ENCODE peak calls at places on chromosomes 3 and 15, in four cellular contexts. One of them, this sample, is unnamed. For H3K4me1, the result is how much of the 10 kb centered on the place peaks cover.

GRCh38 chr15:70670680-70671079 is 92.7 kb downstream of the UACA start:
- DNase-seq in GM23248: peak
- DNase-seq in HCT116: no peak
- DNase-seq in neural progenitor cell: no peak
- DNase-seq in this sample: peak

GRCh38 chr3:156551261-156551660 is 3.7 kb downstream of the SSR3 start:
- DNase-seq in GM23248: peak
- DNase-seq in HCT116: no peak
- DNase-seq in neural progenitor cell: no peak
- DNase-seq in this sample: no peak

GRCh38 chr3:43090238-43090637 is 15.6 kb downstream of the POMGNT2 start:
- DNase-seq in GM23248: no peak
- DNase-seq in HCT116: no peak
- DNase-seq in neural progenitor cell: no peak
- DNase-seq in this sample: no peak

GRCh38 chr3:110454066-110454465 is 617.5 kb upstream of the NECTIN3 start:
- DNase-seq in GM23248: no peak
- DNase-seq in HCT116: no peak
- DNase-seq in neural progenitor cell: no peak
- DNase-seq in this sample: no peak

GRCh38 chr3:94524102-94524922 is 461.5 kb downstream of the NSUN3 start:
- DNase-seq in GM23248: no peak
- DNase-seq in HCT116: no peak
- DNase-seq in neural progenitor cell: peak
- DNase-seq in this sample: no peak

GRCh38 chr3:184733971-184734608 is 22.2 kb upstream of the MAGEF1 start:
- DNase-seq in GM23248: no peak
- DNase-seq in HCT116: no peak
- DNase-seq in neural progenitor cell: no peak
- DNase-seq in this sample: no peak

GRCh38 chr15:99979371-99979770 is 246.1 kb upstream of the LYSMD4 start:
- DNase-seq in GM23248: no peak
- DNase-seq in HCT116: no peak
- DNase-seq in neural progenitor cell: no peak
- DNase-seq in this sample: no peak

GRCh38 chr15:80450811-80451321 is 46.7 kb downstream of the ARNT2 start:
- DNase-seq in GM23248: no peak
- DNase-seq in HCT116: no peak
- DNase-seq in neural progenitor cell: peak
- DNase-seq in this sample: no peak

GRCh38 chr15:58260186-58260910 is 122.2 kb downstream of the AQP9 start:
- DNase-seq in GM23248: peak
- DNase-seq in HCT116: no peak
- DNase-seq in neural progenitor cell: no peak
- DNase-seq in this sample: no peak

GRCh38 chr15:78177447-78177873 is 28.3 kb downstream of the IDH3A start:
- DNase-seq in GM23248: peak
- DNase-seq in HCT116: peak
- DNase-seq in neural progenitor cell: peak
- DNase-seq in this sample: peak

GRCh38 chr3:155398046-155398445 is 104.6 kb upstream of the STRIT1 start:
- DNase-seq in GM23248: peak
- DNase-seq in HCT116: no peak
- DNase-seq in neural progenitor cell: no peak
- DNase-seq in this sample: no peak

GRCh38 chr3:10142707-10143560 is 1.4 kb downstream of the VHL start:
- DNase-seq in GM23248: peak
- DNase-seq in HCT116: no peak
- DNase-seq in neural progenitor cell: no peak
- DNase-seq in this sample: peak

GRCh38 chr3:119360736-119361462 is 66.7 kb downstream of the ARHGAP31 start:
- DNase-seq in GM23248: no peak
- DNase-seq in HCT116: no peak
- DNase-seq in neural progenitor cell: no peak
- DNase-seq in this sample: no peak

GRCh38 chr15:95369202-95369601 is 961.3 kb upstream of the NR2F2 start:
- DNase-seq in GM23248: no peak
- DNase-seq in HCT116: no peak
- DNase-seq in neural progenitor cell: no peak
- DNase-seq in this sample: no peak

GRCh38 chr15:95368211-95368610 is 962.3 kb upstream of the NR2F2 start:
- DNase-seq in GM23248: no peak
- DNase-seq in HCT116: no peak
- DNase-seq in neural progenitor cell: no peak
- DNase-seq in this sample: no peak

GRCh38 chr15:95377251-95377852 is 953.1 kb upstream of the NR2F2 start:
- DNase-seq in GM23248: no peak
- DNase-seq in HCT116: no peak
- DNase-seq in neural progenitor cell: no peak
- DNase-seq in this sample: no peak

GRCh38 chr15:95375281-95375680 is 955.2 kb upstream of the NR2F2 start:
- DNase-seq in GM23248: no peak
- DNase-seq in HCT116: no peak
- DNase-seq in neural progenitor cell: no peak
- DNase-seq in this sample: no peak

DNA sequence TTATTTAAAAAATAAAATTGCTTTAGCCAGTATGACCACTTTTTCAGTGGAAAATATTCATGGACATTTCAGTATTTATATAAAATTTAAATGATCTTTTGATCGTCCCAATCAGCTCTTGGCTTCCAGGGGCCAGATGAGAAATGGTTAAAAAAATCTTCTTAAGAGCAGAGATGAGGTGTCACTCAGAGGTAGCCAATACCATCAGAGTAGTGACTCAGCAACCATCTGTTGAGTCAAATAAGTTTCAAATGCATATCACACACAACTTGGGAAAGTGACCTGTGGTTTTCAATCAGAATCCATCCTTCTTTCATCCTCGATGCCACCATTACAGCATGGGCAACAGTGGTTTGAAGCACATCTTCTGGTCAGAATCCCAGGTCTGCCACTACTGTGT is 958.8 kb upstream of the NR2F2 start:
- DNase-seq in GM23248: peak
- DNase-seq in HCT116: no peak
- DNase-seq in neural progenitor cell: no peak
- DNase-seq in this sample: peak
- TF ChIP-seq EZH2phosphoT487 in GM23248: no peak
- TF ChIP-seq EZH2phosphoT487 in HCT116: no peak
- TF ChIP-seq EZH2phosphoT487 in neural progenitor cell: no peak
- TF ChIP-seq EZH2phosphoT487 in this sample: no peak

GRCh38 chr3:71542548-71543370 is 40.8 kb downstream of the FOXP1 start:
- DNase-seq in GM23248: peak
- DNase-seq in HCT116: no peak
- DNase-seq in neural progenitor cell: no peak
- DNase-seq in this sample: peak
- H3K4me1 ChIP-seq in GM23248: under half
- H3K4me1 ChIP-seq in HCT116: under half
- H3K4me1 ChIP-seq in neural progenitor cell: under half
- H3K4me1 ChIP-seq in this sample: under half

DNA sequence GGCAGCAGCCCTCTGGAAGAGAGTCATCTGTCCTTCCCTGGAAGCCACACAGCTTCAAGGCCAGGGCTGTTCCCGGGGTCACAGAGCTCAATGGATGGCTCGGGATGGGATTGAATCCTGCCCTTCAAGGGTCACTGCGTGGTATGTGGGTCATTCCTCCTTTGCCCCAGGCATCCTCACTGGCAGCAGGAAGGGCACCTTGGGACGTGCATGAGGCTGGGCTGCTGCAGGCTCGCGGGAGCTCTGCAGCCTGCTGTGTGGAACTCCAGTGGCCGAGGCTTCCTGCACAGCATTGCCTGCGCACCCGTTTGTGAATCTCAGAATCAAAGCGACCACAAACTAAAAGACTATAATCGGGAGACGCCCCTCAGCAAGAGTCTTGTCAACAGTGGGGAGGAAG is 60.7 kb downstream of the PCSK6 start:
- DNase-seq in GM23248: no peak
- DNase-seq in HCT116: no peak
- DNase-seq in neural progenitor cell: no peak
- DNase-seq in this sample: no peak
- TF ChIP-seq EZH2phosphoT487 in GM23248: no peak
- TF ChIP-seq EZH2phosphoT487 in HCT116: no peak
- TF ChIP-seq EZH2phosphoT487 in neural progenitor cell: no peak
- TF ChIP-seq EZH2phosphoT487 in this sample: no peak

DNA sequence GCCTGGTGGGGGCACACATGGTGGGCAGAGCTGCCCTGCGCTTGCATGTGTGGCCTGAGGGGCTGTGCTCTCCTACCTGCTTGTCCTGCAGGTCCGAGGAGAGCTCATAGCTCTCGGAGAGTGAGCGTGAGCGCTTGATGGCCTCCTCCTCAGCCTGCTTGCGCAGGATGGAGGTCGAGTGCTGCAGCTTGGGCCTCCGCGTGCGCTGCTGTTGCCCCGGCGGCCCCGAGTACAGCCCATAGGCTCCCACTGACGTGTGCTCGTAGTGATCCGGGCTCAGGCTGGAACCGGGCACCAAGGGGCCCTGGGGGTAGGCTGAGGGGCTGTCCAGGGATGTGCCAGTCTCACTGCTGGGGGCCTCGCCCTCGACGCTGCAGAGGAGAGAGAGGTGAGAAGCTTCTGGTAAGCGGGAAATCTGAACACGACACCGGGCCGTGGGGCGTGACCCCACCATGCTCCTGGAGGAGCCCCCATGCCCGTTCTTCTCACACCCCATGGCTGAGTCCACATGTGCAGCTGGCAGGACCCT is 100.2 kb upstream of the RPL32 start:
- DNase-seq in GM23248: no peak
- DNase-seq in HCT116: no peak
- DNase-seq in neural progenitor cell: no peak
- DNase-seq in this sample: no peak
- H3K4me1 ChIP-seq in GM23248: under half
- H3K4me1 ChIP-seq in HCT116: under half
- H3K4me1 ChIP-seq in neural progenitor cell: under half
- H3K4me1 ChIP-seq in this sample: under half

GRCh38 chr3:65922441-65922840 is 116.3 kb downstream of the MAGI1 start:
- DNase-seq in GM23248: peak
- DNase-seq in HCT116: no peak
- DNase-seq in neural progenitor cell: no peak
- DNase-seq in this sample: no peak
- TF ChIP-seq EZH2phosphoT487 in GM23248: no peak
- TF ChIP-seq EZH2phosphoT487 in HCT116: no peak
- TF ChIP-seq EZH2phosphoT487 in neural progenitor cell: no peak
- TF ChIP-seq EZH2phosphoT487 in this sample: no peak

GRCh38 chr3:4983739-4984510 is 4.7 kb downstream of the BHLHE40 start:
- DNase-seq in GM23248: peak
- DNase-seq in HCT116: peak
- DNase-seq in neural progenitor cell: peak
- DNase-seq in this sample: peak
- H3K4me1 ChIP-seq in GM23248: half or more
- H3K4me1 ChIP-seq in HCT116: half or more
- H3K4me1 ChIP-seq in neural progenitor cell: under half
- H3K4me1 ChIP-seq in this sample: half or more

GRCh38 chr3:36312351-36312750 is 68.0 kb upstream of the STAC start:
- DNase-seq in GM23248: no peak
- DNase-seq in HCT116: no peak
- DNase-seq in neural progenitor cell: no peak
- DNase-seq in this sample: peak
- TF ChIP-seq EZH2phosphoT487 in GM23248: no peak
- TF ChIP-seq EZH2phosphoT487 in HCT116: no peak
- TF ChIP-seq EZH2phosphoT487 in neural progenitor cell: no peak
- TF ChIP-seq EZH2phosphoT487 in this sample: no peak

GRCh38 chr15:74215958-74216357 is 13.4 kb upstream of the STRA6 start:
- DNase-seq in GM23248: peak
- DNase-seq in HCT116: no peak
- DNase-seq in neural progenitor cell: no peak
- DNase-seq in this sample: no peak

GRCh38 chr15:74213858-74214284 is 11.3 kb upstream of the STRA6 start:
- DNase-seq in GM23248: no peak
- DNase-seq in HCT116: no peak
- DNase-seq in neural progenitor cell: peak
- DNase-seq in this sample: no peak

GRCh38 chr15:74212494-74212893 is 9.9 kb upstream of the STRA6 start:
- DNase-seq in GM23248: no peak
- DNase-seq in HCT116: no peak
- DNase-seq in neural progenitor cell: no peak
- DNase-seq in this sample: no peak

GRCh38 chr15:74216949-74217348 is 14.4 kb upstream of the STRA6 start:
- DNase-seq in GM23248: no peak
- DNase-seq in HCT116: no peak
- DNase-seq in neural progenitor cell: no peak
- DNase-seq in this sample: no peak

DNA sequence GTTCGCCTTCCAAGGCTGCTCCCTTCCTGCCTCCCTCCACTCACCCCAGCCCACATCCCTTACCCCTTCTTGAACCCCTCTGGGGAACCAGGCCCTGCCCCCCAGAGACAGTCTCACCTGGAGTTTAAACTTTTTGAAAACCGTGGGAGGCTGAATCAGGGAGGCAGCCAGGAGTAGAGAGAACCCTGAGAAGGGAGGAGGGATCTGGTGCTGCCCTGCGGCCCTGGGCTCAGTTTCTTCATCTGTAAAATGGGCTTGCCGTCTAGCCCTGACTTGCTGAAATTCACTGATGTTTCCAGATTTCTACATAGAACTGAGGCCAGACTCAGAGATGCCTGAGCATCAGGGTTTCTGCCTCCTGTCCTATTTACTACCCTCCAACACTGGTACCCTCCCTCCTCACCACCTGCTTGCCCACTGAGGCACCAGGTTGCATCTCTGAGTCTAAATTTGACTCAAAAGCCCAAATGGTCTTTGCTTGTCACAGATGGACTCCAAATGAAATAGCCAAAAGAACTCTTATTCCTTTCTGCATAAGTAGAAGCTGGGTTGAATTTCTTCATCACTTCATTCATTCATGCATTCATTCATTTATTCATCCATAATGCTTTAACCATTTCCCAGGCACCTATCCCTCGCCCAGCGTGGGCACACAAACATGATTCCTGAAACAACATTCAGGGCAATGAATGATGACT is 11.9 kb upstream of the STRA6 start:
- DNase-seq in GM23248: no peak
- DNase-seq in HCT116: no peak
- DNase-seq in neural progenitor cell: no peak
- DNase-seq in this sample: no peak
- H3K4me1 ChIP-seq in GM23248: under half
- H3K4me1 ChIP-seq in HCT116: under half
- H3K4me1 ChIP-seq in neural progenitor cell: half or more
- H3K4me1 ChIP-seq in this sample: under half